ENCODE peak calls at places on chromosomes 3 and 15, in seven cellular contexts. F is HCT116, S is colonic mucosa, D is H9, T is fibroblast of lung, R is neural progenitor cell, L is MM.1S. G is an unnamed sample.

GRCh38 chr3:100400424-100400781 is 486 bp downstream of the TOMM70 start:
- DNase-seq in F (no peak), S (no peak), D (no peak), T (no peak), R (no peak), L (peak; percentile 30), G (peak; percentile 16)

GRCh38 chr15:100572362-100572983 is 29.5 kb downstream of the LINS1 start:
- DNase-seq in F (no peak), S (no peak), D (no peak), T (peak; percentile 59), R (no peak), L (peak; percentile 14), G (no peak)

GRCh38 chr15:90184119-90184785 is 16.9 kb upstream of the SEMA4B start:
- DNase-seq in F (peak; percentile 71), S (peak; percentile 93), D (peak; percentile 42), T (peak; percentile 55), R (no peak), L (peak; percentile 95), G (peak; percentile 24)

GRCh38 chr15:63480441-63480821 is 24.0 kb upstream of the USP3 start:
- DNase-seq in F (no peak), S (no peak), D (no peak), T (no peak), R (no peak), L (no peak), G (peak; percentile 71)

GRCh38 chr3:134104031-134104430 is 74.3 kb upstream of the SLCO2A1 start:
- DNase-seq in F (no peak), S (no peak), D (no peak), T (no peak), R (no peak), L (no peak), G (no peak)

GRCh38 chr15:44535509-44536297 is 1.2 kb upstream of the EIF3J start:
- DNase-seq in F (no peak), S (peak; percentile 56), D (peak; percentile 41), T (no peak), R (peak; percentile 52), L (peak; percentile 66), G (peak; percentile 15)

GRCh38 chr15:25762015-25762662 is 101.0 kb downstream of the ATP10A start:
- DNase-seq in F (no peak), S (no peak), D (no peak), T (no peak), R (no peak), L (no peak), G (no peak)

GRCh38 chr3:42507252-42507651 is 4.8 kb downstream of the VIPR1 start:
- DNase-seq in F (no peak), S (peak; percentile 86), D (peak; percentile 61), T (no peak), R (no peak), L (no peak), G (no peak)

GRCh38 chr3:27632431-27633223 is 89.5 kb downstream of the EOMES start:
- DNase-seq in F (no peak), S (peak; percentile 50), D (peak; percentile 53), T (peak; percentile 69), R (peak; percentile 71), L (peak; percentile 77), G (peak; percentile 27)

GRCh38 chr3:184873136-184873535 is 61.2 kb downstream of the VPS8 start:
- DNase-seq in F (no peak), S (no peak), D (no peak), T (no peak), R (no peak), L (no peak), G (no peak)

GRCh38 chr15:84400820-84401219 is 165.2 kb downstream of the GOLGA6L4 start:
- DNase-seq in F (no peak), S (no peak), D (peak; percentile 23), T (no peak), R (no peak), L (no peak), G (no peak)

GRCh38 chr15:84400017-84400740 is 164.6 kb downstream of the GOLGA6L4 start:
- DNase-seq in F (no peak), S (peak; percentile 10), D (peak; percentile 14), T (no peak), R (no peak), L (no peak), G (no peak)

GRCh38 chr15:84402856-84403608 is 167.5 kb downstream of the GOLGA6L4 start:
- DNase-seq in F (no peak), S (peak; percentile 10), D (no peak), T (no peak), R (no peak), L (no peak), G (no peak)

GRCh38 chr15:84398763-84399701 is 163.5 kb downstream of the GOLGA6L4 start:
- DNase-seq in F (no peak), S (peak; percentile 14), D (peak; percentile 24), T (no peak), R (no peak), L (no peak), G (no peak)
- H3K9ac ChIP-seq in F (no peak overlapping the region), S (no peak overlapping the region), D (no peak overlapping the region), T (no peak overlapping the region), R (no peak overlapping the region), L (no peak overlapping the region), G (no peak overlapping the region)

GRCh38 chr3:167859610-167860009 is 124.1 kb downstream of the SERPINI1 start:
- DNase-seq in F (no peak), S (no peak), D (no peak), T (no peak), R (no peak), L (no peak), G (no peak)

GRCh38 chr3:167858865-167859264 is 123.3 kb downstream of the SERPINI1 start:
- DNase-seq in F (no peak), S (no peak), D (no peak), T (no peak), R (no peak), L (no peak), G (no peak)

GRCh38 chr3:167863811-167864558 is 128.5 kb downstream of the SERPINI1 start:
- DNase-seq in F (no peak), S (no peak), D (no peak), T (no peak), R (no peak), L (no peak), G (no peak)

GRCh38 chr3:167862104-167862785 is 126.7 kb downstream of the SERPINI1 start:
- DNase-seq in F (no peak), S (no peak), D (no peak), T (no peak), R (no peak), L (no peak), G (no peak)

DNA sequence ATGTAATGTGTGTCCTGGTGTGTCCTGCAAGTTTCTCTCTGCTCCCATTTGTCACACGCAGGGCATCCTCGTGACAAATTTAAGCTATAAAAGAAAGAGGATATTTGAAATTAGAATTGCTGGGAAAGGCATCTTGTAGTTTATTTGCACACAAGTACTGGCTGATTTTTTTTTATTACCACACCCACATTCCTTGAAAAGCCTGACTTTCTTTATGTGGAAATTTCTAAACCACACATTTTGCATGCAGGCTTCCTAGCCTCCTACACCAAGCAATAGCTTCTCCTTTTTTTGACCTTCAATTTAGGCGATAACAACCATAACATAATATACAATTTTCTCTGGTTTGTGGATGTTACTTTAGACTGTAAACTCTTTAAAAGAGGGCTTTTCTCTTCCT is 126.1 kb downstream of the SERPINI1 start:
- DNase-seq in F (no peak), S (no peak), D (no peak), T (peak; percentile 42), R (no peak), L (no peak), G (no peak)
- H3K9ac ChIP-seq in F (no peak overlapping the region), S (no peak overlapping the region), D (no peak overlapping the region), T (no peak overlapping the region), R (no peak overlapping the region), L (no peak overlapping the region), G (no peak overlapping the region)

GRCh38 chr15:98967096-98967495 is 40.5 kb downstream of the PGPEP1L start:
- DNase-seq in F (no peak), S (no peak), D (no peak), T (no peak), R (no peak), L (no peak), G (no peak)

GRCh38 chr15:98967916-98968315 is 39.7 kb downstream of the PGPEP1L start:
- DNase-seq in F (no peak), S (no peak), D (no peak), T (no peak), R (no peak), L (no peak), G (no peak)

GRCh38 chr15:98968576-98968975 is 39.0 kb downstream of the PGPEP1L start:
- DNase-seq in F (no peak), S (no peak), D (no peak), T (no peak), R (no peak), L (no peak), G (no peak)

GRCh38 chr15:98969126-98969735 is 38.4 kb downstream of the PGPEP1L start:
- DNase-seq in F (no peak), S (no peak), D (no peak), T (no peak), R (no peak), L (no peak), G (no peak)

GRCh38 chr15:98970799-98971198 is 36.8 kb downstream of the PGPEP1L start:
- DNase-seq in F (no peak), S (no peak), D (no peak), T (no peak), R (no peak), L (no peak), G (no peak)
- H3K9ac ChIP-seq in F (no peak overlapping the region), S (no peak overlapping the region), D (no peak overlapping the region), T (no peak overlapping the region), R (no peak overlapping the region), L (no peak overlapping the region), G (no peak overlapping the region)

GRCh38 chr3:183823963-183824362 is 1.4 kb downstream of the MAP6D1 start:
- DNase-seq in F (no peak), S (no peak), D (no peak), T (no peak), R (no peak), L (no peak), G (no peak)

GRCh38 chr3:183824761-183825379 is 507 bp downstream of the MAP6D1 start:
- DNase-seq in F (no peak), S (no peak), D (peak; percentile 49), T (no peak), R (peak; percentile 58), L (no peak), G (no peak)

GRCh38 chr3:183826854-183827253 is 1.5 kb upstream of the MAP6D1 start:
- DNase-seq in F (no peak), S (no peak), D (no peak), T (no peak), R (no peak), L (no peak), G (no peak)

GRCh38 chr3:183826448-183826847 is 1.1 kb upstream of the MAP6D1 start:
- DNase-seq in F (no peak), S (no peak), D (no peak), T (no peak), R (no peak), L (no peak), G (no peak)

DNA sequence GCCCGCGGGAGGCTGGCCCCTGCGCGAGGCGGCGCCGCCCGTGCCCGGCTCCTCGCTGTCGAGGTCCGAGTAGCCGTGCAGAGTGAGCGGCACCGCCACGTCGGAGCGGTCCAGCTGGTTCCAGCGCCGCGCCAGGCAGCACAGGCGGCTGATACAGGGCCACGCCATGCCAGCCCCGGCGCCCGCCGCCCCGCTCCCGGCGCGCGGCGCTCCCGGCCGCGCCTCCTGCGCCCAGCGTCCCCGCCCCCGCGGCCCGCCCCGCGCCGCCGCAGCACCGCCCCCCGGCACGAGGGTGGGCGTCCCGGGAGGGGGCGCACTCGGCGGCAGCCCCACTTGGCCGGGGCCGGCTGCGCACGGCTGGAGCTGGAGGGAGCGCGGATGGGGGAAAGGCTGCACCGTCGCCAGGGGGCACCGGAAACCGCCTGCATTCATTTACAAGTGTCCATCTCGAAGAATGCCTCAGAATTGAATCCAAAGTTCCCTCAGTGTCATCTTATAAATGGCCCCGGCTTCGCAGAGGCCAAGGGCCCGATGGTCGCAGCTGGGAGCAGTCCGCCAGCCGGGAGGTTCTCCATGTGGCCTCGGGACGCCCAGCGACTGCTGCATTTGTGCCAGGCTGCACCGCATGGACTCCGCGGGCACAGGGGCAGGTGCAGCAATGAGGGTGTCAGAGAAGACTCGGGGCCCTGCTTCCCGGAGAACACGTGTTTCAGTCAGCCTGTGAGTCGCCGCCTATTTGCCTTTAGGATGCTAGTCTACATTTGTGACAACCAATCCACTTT is at the start of gene MAP6D1:
- DNase-seq in F (peak; percentile 22), S (peak; percentile 43), D (peak; percentile 82), T (peak; percentile 49), R (peak; percentile 90), L (no peak), G (no peak)
- H3K9ac ChIP-seq in F (peak within 1 kb of the TSS; percentile 70), S (peak within 1 kb of the TSS; percentile 62), D (no peak within 1 kb of the TSS), T (peak within 1 kb of the TSS; percentile 39), R (no peak within 1 kb of the TSS), L (no peak within 1 kb of the TSS), G (no peak within 1 kb of the TSS)